ENCODE peak calls at places on chromosomes 5 and 9, in six cellular contexts. One of them, this sample, is unnamed.
A peak's percentile ranks its signal among the peaks of the same experiment; 100 is the strongest.

GRCh38 chr5:130759061-130759460 is 406.0 kb downstream of the HINT1 start:
- DNase-seq in foreskin fibroblast: no peak
- DNase-seq in mucosa of descending colon: no peak
- DNase-seq in cardiac muscle cell: peak; percentile 3
- DNase-seq in MM.1S: no peak
- DNase-seq in Peyer's patch: no peak
- DNase-seq in this sample: no peak

GRCh38 chr5:150846651-150847333 is 471 bp downstream of the IRGM start:
- DNase-seq in mucosa of descending colon: no peak
- DNase-seq in Peyer's patch: no peak
- DNase-seq in foreskin fibroblast: peak; percentile 84
- DNase-seq in cardiac muscle cell: peak; percentile 83
- DNase-seq in MM.1S: peak; percentile 91
- DNase-seq in this sample: peak; percentile 52

GRCh38 chr9:133539434-133539833 is 4.9 kb downstream of the ADAMTSL2 start:
- DNase-seq in Peyer's patch: no peak
- DNase-seq in MM.1S: no peak
- DNase-seq in foreskin fibroblast: no peak
- DNase-seq in mucosa of descending colon: peak; percentile 79
- DNase-seq in cardiac muscle cell: no peak
- DNase-seq in this sample: no peak

GRCh38 chr9:90861380-90861779 is 59.8 kb downstream of the SYK start:
- DNase-seq in mucosa of descending colon: no peak
- DNase-seq in MM.1S: no peak
- DNase-seq in foreskin fibroblast: no peak
- DNase-seq in cardiac muscle cell: no peak
- DNase-seq in Peyer's patch: no peak
- DNase-seq in this sample: no peak

GRCh38 chr5:10331341-10331796 is 22.1 kb upstream of the MARCHF6 start:
- DNase-seq in mucosa of descending colon: no peak
- DNase-seq in Peyer's patch: no peak
- DNase-seq in foreskin fibroblast: peak; percentile 66
- DNase-seq in cardiac muscle cell: no peak
- DNase-seq in MM.1S: no peak
- DNase-seq in this sample: peak; percentile 72

GRCh38 chr9:21030389-21031035 is 928 bp downstream of the HACD4 start:
- DNase-seq in foreskin fibroblast: peak; percentile 65
- DNase-seq in mucosa of descending colon: no peak
- DNase-seq in Peyer's patch: no peak
- DNase-seq in MM.1S: no peak
- DNase-seq in cardiac muscle cell: no peak
- DNase-seq in this sample: no peak

GRCh38 chr9:22157271-22157670 is 148.2 kb upstream of the CDKN2B start:
- DNase-seq in MM.1S: no peak
- DNase-seq in mucosa of descending colon: no peak
- DNase-seq in cardiac muscle cell: no peak
- DNase-seq in Peyer's patch: no peak
- DNase-seq in foreskin fibroblast: no peak
- DNase-seq in this sample: no peak

GRCh38 chr5:126383246-126383645 is 40.0 kb upstream of the GRAMD2B start:
- DNase-seq in MM.1S: no peak
- DNase-seq in cardiac muscle cell: no peak
- DNase-seq in foreskin fibroblast: no peak
- DNase-seq in Peyer's patch: no peak
- DNase-seq in mucosa of descending colon: no peak
- DNase-seq in this sample: no peak

GRCh38 chr9:125428060-125428481 is 166.4 kb downstream of the GAPVD1 start:
- DNase-seq in foreskin fibroblast: no peak
- DNase-seq in Peyer's patch: no peak
- DNase-seq in cardiac muscle cell: peak; percentile 37
- DNase-seq in mucosa of descending colon: peak; percentile 48
- DNase-seq in MM.1S: peak; percentile 7
- DNase-seq in this sample: no peak

GRCh38 chr9:90552317-90552716 is 90.3 kb downstream of the DIRAS2 start:
- DNase-seq in mucosa of descending colon: no peak
- DNase-seq in foreskin fibroblast: no peak
- DNase-seq in cardiac muscle cell: no peak
- DNase-seq in MM.1S: peak; percentile 86
- DNase-seq in Peyer's patch: no peak
- DNase-seq in this sample: no peak

GRCh38 chr5:133831506-133832224 is 136.8 kb downstream of the C5orf15 start:
- DNase-seq in cardiac muscle cell: no peak
- DNase-seq in foreskin fibroblast: peak; percentile 34
- DNase-seq in mucosa of descending colon: no peak
- DNase-seq in MM.1S: peak; percentile 3
- DNase-seq in Peyer's patch: no peak
- DNase-seq in this sample: no peak

GRCh38 chr9:88965473-88965872 is 25.8 kb upstream of the S1PR3 start:
- DNase-seq in foreskin fibroblast: no peak
- DNase-seq in cardiac muscle cell: no peak
- DNase-seq in Peyer's patch: no peak
- DNase-seq in mucosa of descending colon: no peak
- DNase-seq in MM.1S: no peak
- DNase-seq in this sample: no peak

GRCh38 chr5:159174511-159175168 is 34.7 kb downstream of the RNF145 start:
- DNase-seq in Peyer's patch: no peak
- DNase-seq in foreskin fibroblast: no peak
- DNase-seq in mucosa of descending colon: no peak
- DNase-seq in MM.1S: no peak
- DNase-seq in cardiac muscle cell: no peak
- DNase-seq in this sample: no peak

GRCh38 chr5:176542596-176543427 is 5.6 kb upstream of the RNF44 start:
- DNase-seq in mucosa of descending colon: peak; percentile 71
- DNase-seq in foreskin fibroblast: no peak
- DNase-seq in Peyer's patch: no peak
- DNase-seq in MM.1S: peak; percentile 64
- DNase-seq in cardiac muscle cell: peak; percentile 79
- DNase-seq in this sample: no peak

GRCh38 chr9:131651599-131651998 is 88.3 kb downstream of the RAPGEF1 start:
- DNase-seq in cardiac muscle cell: no peak
- DNase-seq in MM.1S: no peak
- DNase-seq in mucosa of descending colon: no peak
- DNase-seq in foreskin fibroblast: peak; percentile 62
- DNase-seq in Peyer's patch: no peak
- DNase-seq in this sample: no peak

GRCh38 chr5:177491429-177491945 is 5.9 kb downstream of the PDLIM7 start:
- DNase-seq in cardiac muscle cell: peak; percentile 88
- DNase-seq in MM.1S: peak; percentile 78
- DNase-seq in mucosa of descending colon: peak; percentile 65
- DNase-seq in Peyer's patch: no peak
- DNase-seq in foreskin fibroblast: no peak
- DNase-seq in this sample: no peak

GRCh38 chr5:74233571-74233970 is 407.0 kb downstream of the ENC1 start:
- DNase-seq in mucosa of descending colon: no peak
- DNase-seq in cardiac muscle cell: no peak
- DNase-seq in MM.1S: no peak
- DNase-seq in Peyer's patch: no peak
- DNase-seq in foreskin fibroblast: peak; percentile 75
- DNase-seq in this sample: peak; percentile 74

GRCh38 chr5:135048930-135049329 is 14.9 kb upstream of the PITX1 start:
- DNase-seq in foreskin fibroblast: no peak
- DNase-seq in Peyer's patch: no peak
- DNase-seq in mucosa of descending colon: no peak
- DNase-seq in MM.1S: no peak
- DNase-seq in cardiac muscle cell: no peak
- DNase-seq in this sample: no peak

GRCh38 chr5:124920909-124921666 is 174.6 kb upstream of the ZNF608 start:
- DNase-seq in mucosa of descending colon: no peak
- DNase-seq in MM.1S: peak; percentile 31
- DNase-seq in cardiac muscle cell: no peak
- DNase-seq in foreskin fibroblast: no peak
- DNase-seq in Peyer's patch: no peak
- DNase-seq in this sample: no peak

GRCh38 chr5:141771562-141771961 is 89.5 kb upstream of the ARAP3 start:
- DNase-seq in Peyer's patch: no peak
- DNase-seq in cardiac muscle cell: no peak
- DNase-seq in MM.1S: no peak
- DNase-seq in mucosa of descending colon: no peak
- DNase-seq in foreskin fibroblast: no peak
- DNase-seq in this sample: no peak

DNA sequence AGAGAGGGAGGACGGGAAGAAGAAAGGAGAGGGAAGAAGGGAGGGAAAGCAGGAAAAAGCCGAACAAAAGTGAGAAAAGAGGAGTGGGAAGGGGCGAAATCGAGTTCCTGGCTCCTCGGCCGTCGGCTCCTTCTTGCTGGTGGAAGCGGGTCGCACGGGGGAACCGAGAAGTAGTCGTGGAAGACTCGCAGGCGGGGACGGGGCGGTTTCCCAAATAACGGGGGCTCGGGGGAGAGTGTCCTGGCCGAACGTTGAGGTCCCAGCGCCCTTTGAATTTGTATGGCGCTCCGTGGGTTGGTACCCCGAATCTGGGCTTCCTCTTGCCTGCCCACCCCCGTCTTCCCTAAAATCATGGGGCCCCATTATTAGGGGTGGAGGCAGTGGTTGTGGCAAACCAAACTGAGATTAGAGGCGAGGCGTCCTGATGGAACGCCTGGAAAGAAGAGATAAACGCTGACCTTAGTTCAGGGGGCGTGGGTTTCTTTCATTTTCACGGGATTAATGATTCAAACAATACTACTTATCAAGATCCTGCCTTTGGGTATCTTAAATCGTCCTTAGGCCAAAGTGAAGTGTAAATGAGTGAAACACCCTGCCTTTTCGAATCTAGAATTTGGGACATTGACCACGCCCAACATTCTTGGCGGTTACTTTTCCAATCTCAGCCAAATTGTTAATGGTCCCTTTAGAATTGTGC is 859 bp upstream of the UBTD2 start:
- DNase-seq in cardiac muscle cell: no peak
- DNase-seq in foreskin fibroblast: no peak
- DNase-seq in MM.1S: peak; percentile 8
- DNase-seq in Peyer's patch: no peak
- DNase-seq in mucosa of descending colon: no peak
- DNase-seq in this sample: no peak
- H3K4me3 ChIP-seq in cardiac muscle cell: peak overlapping the region; percentile 89
- H3K4me3 ChIP-seq in foreskin fibroblast: peak overlapping the region; percentile 74
- H3K4me3 ChIP-seq in MM.1S: peak overlapping the region; percentile 87
- H3K4me3 ChIP-seq in Peyer's patch: peak overlapping the region; percentile 95
- H3K4me3 ChIP-seq in mucosa of descending colon: peak overlapping the region; percentile 81
- H3K4me3 ChIP-seq in this sample: peak overlapping the region; percentile 74

GRCh38 chr5:140262221-140262620 is 40.7 kb downstream of the PFDN1 start:
- DNase-seq in foreskin fibroblast: no peak
- DNase-seq in mucosa of descending colon: no peak
- DNase-seq in Peyer's patch: no peak
- DNase-seq in cardiac muscle cell: no peak
- DNase-seq in MM.1S: no peak
- DNase-seq in this sample: no peak

GRCh38 chr5:140260089-140260656 is 42.7 kb downstream of the PFDN1 start:
- DNase-seq in MM.1S: no peak
- DNase-seq in mucosa of descending colon: no peak
- DNase-seq in cardiac muscle cell: no peak
- DNase-seq in foreskin fibroblast: no peak
- DNase-seq in Peyer's patch: no peak
- DNase-seq in this sample: no peak

GRCh38 chr5:140262839-140263238 is 40.1 kb downstream of the PFDN1 start:
- DNase-seq in mucosa of descending colon: no peak
- DNase-seq in cardiac muscle cell: no peak
- DNase-seq in foreskin fibroblast: no peak
- DNase-seq in Peyer's patch: no peak
- DNase-seq in MM.1S: no peak
- DNase-seq in this sample: no peak

GRCh38 chr5:140259509-140259908 is 43.4 kb downstream of the PFDN1 start:
- DNase-seq in MM.1S: no peak
- DNase-seq in Peyer's patch: no peak
- DNase-seq in cardiac muscle cell: no peak
- DNase-seq in mucosa of descending colon: no peak
- DNase-seq in foreskin fibroblast: no peak
- DNase-seq in this sample: no peak

GRCh38 chr5:140261403-140262171 is 41.3 kb downstream of the PFDN1 start:
- DNase-seq in Peyer's patch: peak; percentile 74
- DNase-seq in mucosa of descending colon: peak; percentile 60
- DNase-seq in MM.1S: no peak
- DNase-seq in cardiac muscle cell: peak; percentile 48
- DNase-seq in foreskin fibroblast: peak; percentile 88
- DNase-seq in this sample: peak; percentile 59
- TF ChIP-seq CTCF in Peyer's patch: no peak
- TF ChIP-seq CTCF in mucosa of descending colon: no peak
- TF ChIP-seq CTCF in MM.1S: no peak
- TF ChIP-seq CTCF in cardiac muscle cell: peak; percentile 24
- TF ChIP-seq CTCF in foreskin fibroblast: peak; percentile 13
- TF ChIP-seq CTCF in this sample: no peak

GRCh38 chr9:4563105-4563504 is 72.8 kb downstream of the SLC1A1 start:
- DNase-seq in MM.1S: no peak
- DNase-seq in mucosa of descending colon: no peak
- DNase-seq in foreskin fibroblast: no peak
- DNase-seq in Peyer's patch: no peak
- DNase-seq in cardiac muscle cell: no peak
- DNase-seq in this sample: no peak

GRCh38 chr9:4553951-4554381 is 63.7 kb downstream of the SLC1A1 start:
- DNase-seq in mucosa of descending colon: no peak
- DNase-seq in Peyer's patch: no peak
- DNase-seq in MM.1S: no peak
- DNase-seq in cardiac muscle cell: no peak
- DNase-seq in foreskin fibroblast: peak; percentile 34
- DNase-seq in this sample: peak; percentile 16

GRCh38 chr9:4555251-4555650 is 65.0 kb downstream of the SLC1A1 start:
- DNase-seq in foreskin fibroblast: peak; percentile 34
- DNase-seq in Peyer's patch: no peak
- DNase-seq in cardiac muscle cell: no peak
- DNase-seq in mucosa of descending colon: no peak
- DNase-seq in MM.1S: peak; percentile 59
- DNase-seq in this sample: no peak

GRCh38 chr9:4558599-4558998 is 68.3 kb downstream of the SLC1A1 start:
- DNase-seq in Peyer's patch: no peak
- DNase-seq in foreskin fibroblast: no peak
- DNase-seq in MM.1S: no peak
- DNase-seq in mucosa of descending colon: no peak
- DNase-seq in cardiac muscle cell: peak; percentile 32
- DNase-seq in this sample: no peak

GRCh38 chr9:4559238-4560182 is 69.2 kb downstream of the SLC1A1 start:
- DNase-seq in MM.1S: no peak
- DNase-seq in foreskin fibroblast: no peak
- DNase-seq in mucosa of descending colon: no peak
- DNase-seq in Peyer's patch: no peak
- DNase-seq in cardiac muscle cell: no peak
- DNase-seq in this sample: no peak
- H3K4me3 ChIP-seq in MM.1S: no peak overlapping the region
- H3K4me3 ChIP-seq in foreskin fibroblast: no peak overlapping the region
- H3K4me3 ChIP-seq in mucosa of descending colon: no peak overlapping the region
- H3K4me3 ChIP-seq in Peyer's patch: no peak overlapping the region
- H3K4me3 ChIP-seq in cardiac muscle cell: no peak overlapping the region
- H3K4me3 ChIP-seq in this sample: no peak overlapping the region

GRCh38 chr9:76877961-76878360 is 28.0 kb downstream of the PRUNE2 start:
- DNase-seq in cardiac muscle cell: no peak
- DNase-seq in mucosa of descending colon: no peak
- DNase-seq in Peyer's patch: no peak
- DNase-seq in foreskin fibroblast: no peak
- DNase-seq in MM.1S: no peak
- DNase-seq in this sample: no peak

GRCh38 chr9:76873821-76874220 is 32.1 kb downstream of the PRUNE2 start:
- DNase-seq in foreskin fibroblast: no peak
- DNase-seq in MM.1S: no peak
- DNase-seq in Peyer's patch: no peak
- DNase-seq in mucosa of descending colon: no peak
- DNase-seq in cardiac muscle cell: no peak
- DNase-seq in this sample: no peak

GRCh38 chr9:76868897-76869296 is 37.0 kb downstream of the PRUNE2 start:
- DNase-seq in mucosa of descending colon: no peak
- DNase-seq in foreskin fibroblast: no peak
- DNase-seq in cardiac muscle cell: no peak
- DNase-seq in Peyer's patch: no peak
- DNase-seq in MM.1S: no peak
- DNase-seq in this sample: no peak

GRCh38 chr9:76876098-76876497 is 29.8 kb downstream of the PRUNE2 start:
- DNase-seq in cardiac muscle cell: no peak
- DNase-seq in MM.1S: no peak
- DNase-seq in Peyer's patch: no peak
- DNase-seq in mucosa of descending colon: no peak
- DNase-seq in foreskin fibroblast: peak; percentile 48
- DNase-seq in this sample: no peak

GRCh38 chr9:76873056-76873792 is 32.7 kb downstream of the PRUNE2 start:
- DNase-seq in cardiac muscle cell: peak; percentile 13
- DNase-seq in MM.1S: no peak
- DNase-seq in Peyer's patch: no peak
- DNase-seq in mucosa of descending colon: no peak
- DNase-seq in foreskin fibroblast: peak; percentile 57
- DNase-seq in this sample: no peak
- TF ChIP-seq CTCF in cardiac muscle cell: peak; percentile 7
- TF ChIP-seq CTCF in MM.1S: no peak
- TF ChIP-seq CTCF in Peyer's patch: no peak
- TF ChIP-seq CTCF in mucosa of descending colon: no peak
- TF ChIP-seq CTCF in foreskin fibroblast: peak; percentile 8
- TF ChIP-seq CTCF in this sample: no peak